ENCODE peak calls at places on chromosomes 3 and 15, in eight cellular contexts. One of them, this sample, is unnamed. For H3K36me3 and H3K27me3, the result is how much of the 10 kb centered on the place peaks cover.

GRCh38 chr3:178131801-178132200 is 404.4 kb upstream of the KCNMB2 start:
- DNase-seq in CD8-positive, alpha-beta T cell: no peak
- DNase-seq in CD4-positive, alpha-beta memory T cell: no peak
- DNase-seq in upper lobe of right lung: no peak
- DNase-seq in ovary: no peak
- DNase-seq in GM06990: no peak
- DNase-seq in fibroblast of lung: no peak
- DNase-seq in colonic mucosa: no peak
- DNase-seq in this sample: no peak

GRCh38 chr3:172341482-172342059 is 106.7 kb downstream of the GHSR start:
- DNase-seq in GM06990: peak
- DNase-seq in upper lobe of right lung: no peak
- DNase-seq in CD4-positive, alpha-beta memory T cell: peak
- DNase-seq in CD8-positive, alpha-beta T cell: no peak
- DNase-seq in ovary: no peak
- DNase-seq in colonic mucosa: no peak
- DNase-seq in fibroblast of lung: peak
- DNase-seq in this sample: peak

GRCh38 chr15:64092864-64093626 is 593 bp downstream of the CIAO2A start:
- DNase-seq in colonic mucosa: peak
- DNase-seq in ovary: peak
- DNase-seq in CD4-positive, alpha-beta memory T cell: peak
- DNase-seq in CD8-positive, alpha-beta T cell: peak
- DNase-seq in upper lobe of right lung: no peak
- DNase-seq in GM06990: no peak
- DNase-seq in fibroblast of lung: peak
- DNase-seq in this sample: peak

GRCh38 chr15:43225201-43225949 is 4.6 kb upstream of the EPB42 start:
- DNase-seq in fibroblast of lung: peak
- DNase-seq in colonic mucosa: peak
- DNase-seq in CD4-positive, alpha-beta memory T cell: peak
- DNase-seq in upper lobe of right lung: no peak
- DNase-seq in ovary: no peak
- DNase-seq in CD8-positive, alpha-beta T cell: peak
- DNase-seq in GM06990: no peak
- DNase-seq in this sample: peak

GRCh38 chr3:121896823-121897222 is 2.6 kb downstream of the SLC15A2 start:
- DNase-seq in ovary: no peak
- DNase-seq in CD4-positive, alpha-beta memory T cell: no peak
- DNase-seq in upper lobe of right lung: no peak
- DNase-seq in CD8-positive, alpha-beta T cell: no peak
- DNase-seq in colonic mucosa: no peak
- DNase-seq in GM06990: no peak
- DNase-seq in fibroblast of lung: no peak
- DNase-seq in this sample: no peak

GRCh38 chr3:10783360-10784346 is 32.4 kb upstream of the SLC6A11 start:
- DNase-seq in colonic mucosa: peak
- DNase-seq in GM06990: no peak
- DNase-seq in CD8-positive, alpha-beta T cell: no peak
- DNase-seq in upper lobe of right lung: no peak
- DNase-seq in ovary: no peak
- DNase-seq in fibroblast of lung: peak
- DNase-seq in CD4-positive, alpha-beta memory T cell: peak
- DNase-seq in this sample: peak

GRCh38 chr3:197942956-197943556 is 6.9 kb upstream of the RPL35A start:
- DNase-seq in CD8-positive, alpha-beta T cell: no peak
- DNase-seq in colonic mucosa: no peak
- DNase-seq in ovary: no peak
- DNase-seq in CD4-positive, alpha-beta memory T cell: peak
- DNase-seq in fibroblast of lung: peak
- DNase-seq in GM06990: no peak
- DNase-seq in upper lobe of right lung: no peak
- DNase-seq in this sample: peak

GRCh38 chr3:72123908-72124441 is 339.0 kb upstream of the PROK2 start:
- DNase-seq in CD8-positive, alpha-beta T cell: no peak
- DNase-seq in CD4-positive, alpha-beta memory T cell: no peak
- DNase-seq in colonic mucosa: no peak
- DNase-seq in upper lobe of right lung: no peak
- DNase-seq in ovary: no peak
- DNase-seq in GM06990: peak
- DNase-seq in fibroblast of lung: peak
- DNase-seq in this sample: no peak

GRCh38 chr3:22977650-22978289 is 225.4 kb upstream of the UBE2E2 start:
- DNase-seq in CD8-positive, alpha-beta T cell: no peak
- DNase-seq in ovary: no peak
- DNase-seq in upper lobe of right lung: no peak
- DNase-seq in CD4-positive, alpha-beta memory T cell: no peak
- DNase-seq in GM06990: no peak
- DNase-seq in colonic mucosa: no peak
- DNase-seq in fibroblast of lung: no peak
- DNase-seq in this sample: no peak

GRCh38 chr3:99789322-99789721 is 28.3 kb upstream of the CMSS1 start:
- DNase-seq in upper lobe of right lung: no peak
- DNase-seq in CD4-positive, alpha-beta memory T cell: no peak
- DNase-seq in GM06990: no peak
- DNase-seq in colonic mucosa: no peak
- DNase-seq in fibroblast of lung: peak
- DNase-seq in CD8-positive, alpha-beta T cell: no peak
- DNase-seq in ovary: peak
- DNase-seq in this sample: peak

GRCh38 chr15:58357529-58358476 is 74.0 kb upstream of the LIPC start:
- DNase-seq in GM06990: no peak
- DNase-seq in ovary: no peak
- DNase-seq in colonic mucosa: no peak
- DNase-seq in upper lobe of right lung: no peak
- DNase-seq in CD4-positive, alpha-beta memory T cell: peak
- DNase-seq in fibroblast of lung: peak
- DNase-seq in CD8-positive, alpha-beta T cell: peak
- DNase-seq in this sample: peak

GRCh38 chr3:16309558-16309957 is 44.5 kb downstream of the OXNAD1 start:
- DNase-seq in CD4-positive, alpha-beta memory T cell: peak
- DNase-seq in fibroblast of lung: peak
- DNase-seq in colonic mucosa: peak
- DNase-seq in CD8-positive, alpha-beta T cell: peak
- DNase-seq in ovary: no peak
- DNase-seq in upper lobe of right lung: no peak
- DNase-seq in GM06990: peak
- DNase-seq in this sample: no peak

GRCh38 chr3:21835266-21835665 is 84.3 kb upstream of the ZNF385D start:
- DNase-seq in ovary: no peak
- DNase-seq in colonic mucosa: no peak
- DNase-seq in fibroblast of lung: peak
- DNase-seq in GM06990: no peak
- DNase-seq in CD4-positive, alpha-beta memory T cell: no peak
- DNase-seq in CD8-positive, alpha-beta T cell: no peak
- DNase-seq in upper lobe of right lung: no peak
- DNase-seq in this sample: no peak

GRCh38 chr3:159792070-159792469 is 196.6 kb upstream of the IL12A start:
- DNase-seq in fibroblast of lung: no peak
- DNase-seq in CD8-positive, alpha-beta T cell: no peak
- DNase-seq in CD4-positive, alpha-beta memory T cell: no peak
- DNase-seq in GM06990: no peak
- DNase-seq in ovary: no peak
- DNase-seq in colonic mucosa: no peak
- DNase-seq in upper lobe of right lung: no peak
- DNase-seq in this sample: no peak

GRCh38 chr15:89395996-89396395 is 61.4 kb upstream of the POLG start:
- DNase-seq in upper lobe of right lung: no peak
- DNase-seq in CD4-positive, alpha-beta memory T cell: no peak
- DNase-seq in fibroblast of lung: no peak
- DNase-seq in colonic mucosa: no peak
- DNase-seq in GM06990: no peak
- DNase-seq in ovary: no peak
- DNase-seq in CD8-positive, alpha-beta T cell: no peak
- DNase-seq in this sample: no peak

GRCh38 chr15:96130734-96131133 is 199.8 kb upstream of the NR2F2 start:
- DNase-seq in ovary: no peak
- DNase-seq in CD8-positive, alpha-beta T cell: no peak
- DNase-seq in colonic mucosa: no peak
- DNase-seq in fibroblast of lung: no peak
- DNase-seq in upper lobe of right lung: no peak
- DNase-seq in CD4-positive, alpha-beta memory T cell: no peak
- DNase-seq in GM06990: no peak
- DNase-seq in this sample: no peak

GRCh38 chr15:41607033-41607432 is 48.0 kb downstream of the TYRO3 start:
- DNase-seq in fibroblast of lung: peak
- DNase-seq in CD8-positive, alpha-beta T cell: no peak
- DNase-seq in GM06990: no peak
- DNase-seq in CD4-positive, alpha-beta memory T cell: no peak
- DNase-seq in upper lobe of right lung: no peak
- DNase-seq in ovary: no peak
- DNase-seq in colonic mucosa: no peak
- DNase-seq in this sample: no peak

GRCh38 chr3:77348244-77348855 is 308.5 kb downstream of the ROBO2 start:
- DNase-seq in CD4-positive, alpha-beta memory T cell: no peak
- DNase-seq in ovary: no peak
- DNase-seq in upper lobe of right lung: no peak
- DNase-seq in colonic mucosa: no peak
- DNase-seq in fibroblast of lung: peak
- DNase-seq in GM06990: no peak
- DNase-seq in CD8-positive, alpha-beta T cell: no peak
- DNase-seq in this sample: no peak

GRCh38 chr3:56940989-56941388 is 119.5 kb upstream of the SPATA12 start:
- DNase-seq in ovary: no peak
- DNase-seq in fibroblast of lung: no peak
- DNase-seq in upper lobe of right lung: no peak
- DNase-seq in CD8-positive, alpha-beta T cell: no peak
- DNase-seq in colonic mucosa: no peak
- DNase-seq in CD4-positive, alpha-beta memory T cell: no peak
- DNase-seq in GM06990: no peak
- DNase-seq in this sample: no peak

GRCh38 chr3:157856078-157856939 is 249.9 kb downstream of the SHOX2 start:
- DNase-seq in GM06990: no peak
- DNase-seq in upper lobe of right lung: no peak
- DNase-seq in CD8-positive, alpha-beta T cell: no peak
- DNase-seq in fibroblast of lung: no peak
- DNase-seq in colonic mucosa: no peak
- DNase-seq in ovary: no peak
- DNase-seq in CD4-positive, alpha-beta memory T cell: no peak
- DNase-seq in this sample: no peak

GRCh38 chr3:33139996-33140395 is 26.2 kb downstream of the CRTAP start:
- DNase-seq in CD8-positive, alpha-beta T cell: no peak
- DNase-seq in GM06990: no peak
- DNase-seq in colonic mucosa: no peak
- DNase-seq in ovary: no peak
- DNase-seq in fibroblast of lung: no peak
- DNase-seq in upper lobe of right lung: no peak
- DNase-seq in CD4-positive, alpha-beta memory T cell: no peak
- DNase-seq in this sample: no peak

GRCh38 chr15:71288348-71288955 is 173.2 kb downstream of the THSD4 start:
- DNase-seq in CD4-positive, alpha-beta memory T cell: no peak
- DNase-seq in ovary: no peak
- DNase-seq in colonic mucosa: no peak
- DNase-seq in fibroblast of lung: no peak
- DNase-seq in GM06990: no peak
- DNase-seq in upper lobe of right lung: no peak
- DNase-seq in CD8-positive, alpha-beta T cell: no peak
- DNase-seq in this sample: no peak

DNA sequence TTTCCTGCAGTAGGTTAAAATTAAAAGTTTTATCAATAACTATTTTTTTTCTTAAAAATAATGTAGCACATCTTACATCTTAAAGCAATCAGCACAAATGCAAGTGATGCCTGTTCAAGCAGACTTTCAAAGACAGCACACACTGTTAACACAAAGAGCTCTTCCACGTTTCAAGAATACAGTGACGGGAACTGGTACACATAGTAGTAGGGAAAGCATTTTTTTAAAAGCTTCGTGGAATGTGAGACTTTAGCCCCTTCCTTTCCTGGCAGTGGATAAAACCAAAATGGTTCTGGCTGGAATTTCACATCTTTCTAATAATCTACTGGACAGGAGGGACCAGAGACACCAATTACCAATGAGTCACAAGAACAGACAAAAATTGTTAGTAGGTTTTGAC is 33.5 kb upstream of the SLC2A2 start:
- DNase-seq in GM06990: no peak
- DNase-seq in fibroblast of lung: no peak
- DNase-seq in upper lobe of right lung: no peak
- DNase-seq in ovary: no peak
- DNase-seq in colonic mucosa: no peak
- DNase-seq in CD4-positive, alpha-beta memory T cell: no peak
- DNase-seq in CD8-positive, alpha-beta T cell: no peak
- DNase-seq in this sample: no peak
- H3K36me3 ChIP-seq in GM06990: under half
- H3K36me3 ChIP-seq in fibroblast of lung: under half
- H3K36me3 ChIP-seq in upper lobe of right lung: under half
- H3K36me3 ChIP-seq in ovary: under half
- H3K36me3 ChIP-seq in colonic mucosa: under half
- H3K36me3 ChIP-seq in CD4-positive, alpha-beta memory T cell: under half
- H3K36me3 ChIP-seq in CD8-positive, alpha-beta T cell: under half
- H3K36me3 ChIP-seq in this sample: under half

GRCh38 chr15:32818758-32819405 is 101.1 kb downstream of the GREM1 start:
- DNase-seq in ovary: no peak
- DNase-seq in upper lobe of right lung: no peak
- DNase-seq in GM06990: no peak
- DNase-seq in colonic mucosa: no peak
- DNase-seq in CD4-positive, alpha-beta memory T cell: no peak
- DNase-seq in fibroblast of lung: peak
- DNase-seq in CD8-positive, alpha-beta T cell: no peak
- DNase-seq in this sample: peak
- H3K4me3 ChIP-seq in ovary: no peak
- H3K4me3 ChIP-seq in upper lobe of right lung: no peak
- H3K4me3 ChIP-seq in GM06990: no peak
- H3K4me3 ChIP-seq in colonic mucosa: no peak
- H3K4me3 ChIP-seq in CD4-positive, alpha-beta memory T cell: no peak
- H3K4me3 ChIP-seq in fibroblast of lung: no peak
- H3K4me3 ChIP-seq in CD8-positive, alpha-beta T cell: no peak
- H3K4me3 ChIP-seq in this sample: no peak

DNA sequence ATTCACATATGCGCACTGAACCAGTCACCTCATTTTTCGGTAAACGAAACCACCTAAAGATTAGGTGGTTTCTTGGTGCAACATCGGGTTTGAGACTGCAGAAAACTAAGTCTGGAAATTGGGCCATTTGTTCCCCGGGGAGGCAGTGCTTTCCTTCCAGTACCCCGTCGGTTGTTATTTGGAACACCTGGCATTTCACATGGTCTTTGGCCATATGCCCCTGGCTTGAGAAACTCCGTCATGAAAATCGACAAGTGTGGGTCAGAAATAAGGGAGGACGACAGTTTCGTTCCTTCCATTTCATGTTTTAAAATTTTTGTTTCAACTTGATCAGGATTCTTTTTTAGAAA is 544 bp upstream of the GATM start:
- DNase-seq in GM06990: no peak
- DNase-seq in CD4-positive, alpha-beta memory T cell: no peak
- DNase-seq in ovary: no peak
- DNase-seq in upper lobe of right lung: no peak
- DNase-seq in fibroblast of lung: no peak
- DNase-seq in CD8-positive, alpha-beta T cell: no peak
- DNase-seq in colonic mucosa: no peak
- DNase-seq in this sample: peak
- H3K27me3 ChIP-seq in GM06990: under half
- H3K27me3 ChIP-seq in CD4-positive, alpha-beta memory T cell: under half
- H3K27me3 ChIP-seq in ovary: under half
- H3K27me3 ChIP-seq in upper lobe of right lung: under half
- H3K27me3 ChIP-seq in fibroblast of lung: under half
- H3K27me3 ChIP-seq in CD8-positive, alpha-beta T cell: under half
- H3K27me3 ChIP-seq in colonic mucosa: under half
- H3K27me3 ChIP-seq in this sample: under half

DNA sequence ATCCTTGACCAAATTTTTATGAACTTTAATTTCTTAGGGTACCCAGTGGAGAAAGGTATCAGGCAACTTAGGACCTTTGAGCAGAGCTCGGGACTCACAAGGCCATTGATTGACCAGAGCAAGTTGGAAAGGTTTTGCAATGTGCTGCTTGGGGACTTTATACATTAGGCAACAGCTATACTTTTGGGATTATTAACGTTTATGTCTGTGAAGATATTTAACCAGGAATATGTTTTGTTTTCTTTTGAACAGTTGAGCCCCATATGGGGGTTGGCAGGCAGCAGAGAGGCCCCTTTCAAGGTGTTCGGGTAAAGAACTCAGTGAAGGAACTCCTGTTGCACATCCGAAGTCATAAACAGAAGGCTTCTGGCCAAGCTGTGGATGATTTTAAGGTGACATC is 2.5 kb downstream of the NFKBIZ start:
- DNase-seq in CD8-positive, alpha-beta T cell: no peak
- DNase-seq in fibroblast of lung: no peak
- DNase-seq in CD4-positive, alpha-beta memory T cell: no peak
- DNase-seq in GM06990: no peak
- DNase-seq in colonic mucosa: no peak
- DNase-seq in upper lobe of right lung: no peak
- DNase-seq in ovary: no peak
- DNase-seq in this sample: no peak
- H3K36me3 ChIP-seq in CD8-positive, alpha-beta T cell: under half
- H3K36me3 ChIP-seq in fibroblast of lung: under half
- H3K36me3 ChIP-seq in CD4-positive, alpha-beta memory T cell: under half
- H3K36me3 ChIP-seq in GM06990: under half
- H3K36me3 ChIP-seq in colonic mucosa: under half
- H3K36me3 ChIP-seq in upper lobe of right lung: half or more
- H3K36me3 ChIP-seq in ovary: under half
- H3K36me3 ChIP-seq in this sample: under half